ENCODE peak calls at places on chromosomes 2 and 18, in seven cellular contexts. D, Z, F, P, V, X and B are unnamed samples.
A peak's percentile ranks its signal among the peaks of the same experiment; 100 is the strongest.

GRCh38 chr2:120352701-120353590 is 7.0 kb downstream of the INHBB start:
- DNase-seq in Z (no peak), V (no peak), P (no peak), F (no peak), D (no peak), X (no peak), B (no peak)

GRCh38 chr2:111667542-111668273 is 216.3 kb downstream of the ANAPC1 start:
- DNase-seq in P (no peak), Z (peak; percentile 25), V (peak; percentile 72), X (peak; percentile 92), F (peak; percentile 38), D (no peak), B (no peak)

GRCh38 chr18:6414118-6414722 is 491 bp downstream of the L3MBTL4 start:
- DNase-seq in X (no peak), Z (peak; percentile 42), D (peak; percentile 60), F (no peak), V (no peak), P (no peak), B (peak; percentile 75)

GRCh38 chr2:60780741-60781140 is 24.7 kb downstream of the PAPOLG start:
- DNase-seq in D (no peak), X (no peak), V (no peak), F (no peak), P (no peak), Z (no peak), B (no peak)

GRCh38 chr2:233745073-233745755 is 14.9 kb upstream of the UGT1A1 start:
- DNase-seq in F (no peak), D (no peak), Z (no peak), X (no peak), P (no peak), V (no peak), B (no peak)

GRCh38 chr2:196677404-196677803 is 37.9 kb downstream of the CCDC150 start:
- DNase-seq in X (peak; percentile 66), P (no peak), F (no peak), Z (no peak), V (peak; percentile 60), D (no peak), B (no peak)

GRCh38 chr2:28631514-28632206 is 120.0 kb upstream of the PPP1CB start:
- DNase-seq in F (no peak), D (no peak), Z (no peak), V (no peak), X (no peak), P (no peak), B (no peak)

GRCh38 chr2:161415041-161415440 is 1.1 kb upstream of the TBR1 start:
- DNase-seq in F (no peak), Z (no peak), P (peak; percentile 12), X (no peak), V (no peak), D (no peak), B (no peak)

GRCh38 chr18:24559474-24560018 is 99.1 kb downstream of the HRH4 start:
- DNase-seq in P (no peak), Z (no peak), D (no peak), V (no peak), F (no peak), X (no peak), B (no peak)

GRCh38 chr2:202387608-202388342 is 11.6 kb downstream of the BMPR2 start:
- DNase-seq in F (no peak), Z (no peak), V (no peak), X (peak; percentile 78), P (no peak), D (no peak), B (no peak)

GRCh38 chr2:238286551-238286950 is 1.9 kb downstream of the PER2 start:
- DNase-seq in P (peak; percentile 59), F (no peak), Z (no peak), D (no peak), X (peak; percentile 83), V (peak; percentile 88), B (peak; percentile 75)

GRCh38 chr2:190497428-190497827 is 37.1 kb downstream of the NEMP2 start:
- DNase-seq in X (no peak), F (no peak), D (no peak), Z (no peak), P (no peak), V (no peak), B (no peak)

GRCh38 chr2:21318263-21318662 is 194.5 kb downstream of the TDRD15 start:
- DNase-seq in Z (no peak), P (no peak), X (no peak), F (no peak), V (no peak), D (no peak), B (no peak)

GRCh38 chr2:29108225-29108624 is 7.0 kb upstream of the CLIP4 start:
- DNase-seq in Z (no peak), D (no peak), P (no peak), V (peak; percentile 91), F (no peak), X (peak; percentile 88), B (no peak)

GRCh38 chr2:173148520-173148919 is 72.9 kb downstream of the MAP3K20 start:
- DNase-seq in P (no peak), Z (no peak), D (no peak), V (no peak), F (no peak), X (no peak), B (no peak)

GRCh38 chr18:22932885-22933205 is 283 bp upstream of the RBBP8 start:
- DNase-seq in V (no peak), D (no peak), F (no peak), P (no peak), X (no peak), Z (no peak), B (no peak)

GRCh38 chr2:25076749-25077148 is 34.9 kb downstream of the EFR3B start:
- DNase-seq in P (peak; percentile 61), Z (no peak), X (no peak), F (no peak), V (no peak), D (no peak), B (no peak)